ENCODE peak calls at places on chromosomes 12 and 14, in six cellular contexts. C, Y, M, R, K and V are unnamed samples.

GRCh38 chr12:49364989-49365388 is 2.3 kb upstream of the SPATS2 start:
- DNase-seq in K (peak; percentile 83), C (peak; percentile 66), M (peak; percentile 89), R (no peak), Y (no peak), V (no peak)

GRCh38 chr12:80033457-80033856 is 65.9 kb upstream of the OTOGL start:
- DNase-seq in K (peak; percentile 75), C (peak; percentile 89), Y (no peak), M (peak; percentile 51), R (no peak), V (no peak)

GRCh38 chr12:70711831-70712230 is 74.6 kb upstream of the PTPRB start:
- DNase-seq in R (no peak), C (no peak), Y (no peak), M (no peak), K (no peak), V (no peak)

GRCh38 chr12:121718653-121719239 is 6.2 kb downstream of the TMEM120B start:
- DNase-seq in Y (peak; percentile 83), K (no peak), R (no peak), M (no peak), C (no peak), V (no peak)

GRCh38 chr14:22981090-22982012 is 1.0 kb downstream of the AJUBA start:
- DNase-seq in C (peak; percentile 43), R (peak; percentile 57), M (peak; percentile 30), K (peak; percentile 61), Y (no peak), V (no peak)

GRCh38 chr12:122501489-122501989 is 807 bp upstream of the ZCCHC8 start:
- DNase-seq in C (no peak), Y (no peak), K (no peak), M (no peak), R (no peak), V (no peak)

GRCh38 chr12:51183816-51184215 is 10.9 kb upstream of the TFCP2 start:
- DNase-seq in Y (no peak), M (no peak), K (peak; percentile 44), R (no peak), C (peak; percentile 1), V (no peak)

GRCh38 chr12:111429760-111430417 is 24.2 kb downstream of the SH2B3 start:
- DNase-seq in K (no peak), C (no peak), R (no peak), Y (no peak), M (no peak), V (no peak)

GRCh38 chr12:5511644-5512584 is 80.0 kb downstream of the NTF3 start:
- DNase-seq in C (peak; percentile 6), Y (no peak), M (no peak), K (peak; percentile 51), R (peak; percentile 62), V (no peak)

GRCh38 chr14:76380991-76381390 is 5.1 kb downstream of the ESRRB start:
- DNase-seq in C (no peak), K (no peak), M (no peak), R (no peak), Y (no peak), V (no peak)

GRCh38 chr14:66758031-66758613 is 250.2 kb downstream of the GPHN start:
- DNase-seq in Y (no peak), C (peak; percentile 10), M (no peak), R (peak; percentile 31), K (no peak), V (no peak)

GRCh38 chr12:19829100-19829853 is 390.0 kb downstream of the AEBP2 start:
- DNase-seq in M (no peak), K (no peak), R (no peak), C (no peak), Y (no peak), V (no peak)

GRCh38 chr12:86249856-86250255 is 6.3 kb downstream of the MGAT4C start:
- DNase-seq in C (no peak), Y (no peak), R (no peak), M (peak; percentile 31), K (peak; percentile 59), V (no peak)

GRCh38 chr12:24600559-24600958 is 348.3 kb downstream of the BCAT1 start:
- DNase-seq in C (no peak), K (no peak), R (no peak), Y (no peak), M (no peak), V (no peak)

GRCh38 chr14:68254669-68255527 is 435.3 kb downstream of the RAD51B start:
- DNase-seq in R (no peak), M (no peak), K (no peak), Y (no peak), C (peak; percentile 37), V (no peak)

GRCh38 chr14:85960781-85961180 is 430.8 kb downstream of the FLRT2 start:
- DNase-seq in Y (no peak), R (no peak), M (no peak), C (no peak), K (no peak), V (no peak)

GRCh38 chr12:107219301-107219700 is 126.0 kb upstream of the CRY1 start:
- DNase-seq in M (no peak), C (no peak), R (no peak), Y (no peak), K (no peak), V (no peak)

GRCh38 chr12:107228076-107228475 is 134.7 kb upstream of the CRY1 start:
- DNase-seq in Y (no peak), R (peak; percentile 49), M (no peak), K (no peak), C (no peak), V (no peak)

GRCh38 chr12:107221909-107222308 is 128.6 kb upstream of the CRY1 start:
- DNase-seq in K (no peak), C (no peak), Y (no peak), R (no peak), M (no peak), V (no peak)

GRCh38 chr12:107225626-107226025 is 132.3 kb upstream of the CRY1 start:
- DNase-seq in R (peak; percentile 29), K (peak; percentile 33), C (peak; percentile 25), Y (no peak), M (no peak), V (no peak)

DNA sequence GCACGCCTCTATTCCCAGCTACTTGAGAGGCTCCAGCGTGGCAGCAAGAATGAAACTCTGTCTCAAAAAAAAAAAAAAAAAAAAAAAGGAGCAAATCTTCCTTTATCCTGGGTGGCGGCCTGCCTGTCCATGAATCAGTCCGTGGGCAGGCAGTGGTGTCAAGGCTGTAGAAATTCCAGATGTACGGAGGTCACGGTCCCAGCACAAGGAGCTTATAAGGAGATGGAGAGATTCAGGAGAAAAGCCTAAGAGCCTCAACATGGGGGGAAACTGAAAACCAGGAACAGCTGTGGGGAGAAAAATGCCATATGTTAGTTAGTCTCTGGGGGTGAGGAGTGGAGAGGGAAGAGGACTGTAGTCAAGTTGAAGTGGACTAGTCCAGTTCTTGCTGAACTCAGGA is 130.5 kb upstream of the CRY1 start:
- DNase-seq in R (no peak), K (no peak), M (no peak), C (peak; percentile 20), Y (no peak), V (no peak)
- H3K27me3 ChIP-seq in R (no peaks in the 10 kb centered on the region), K (peaks cover 43% of the 10 kb centered on the region), M (no peaks in the 10 kb centered on the region), C (peaks cover 3% of the 10 kb centered on the region), Y (no peaks in the 10 kb centered on the region), V (no peaks in the 10 kb centered on the region)

DNA sequence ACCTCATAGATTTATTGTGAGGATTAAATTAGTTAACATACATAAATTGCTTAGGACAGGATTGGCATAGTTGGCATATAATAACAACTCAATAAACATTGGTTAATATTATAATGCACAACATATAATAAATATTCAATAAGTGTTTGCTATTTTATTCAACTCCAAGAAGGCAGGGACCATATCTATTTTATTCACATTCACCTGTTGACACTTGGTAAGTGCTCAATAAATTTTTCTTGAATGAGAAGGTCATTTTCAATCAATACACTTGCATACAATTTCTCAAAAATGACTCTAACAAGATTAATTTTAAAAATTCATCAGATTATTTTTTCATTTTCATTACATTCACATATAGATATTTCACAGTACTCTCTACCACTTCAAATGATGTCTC is 12.4 kb upstream of the NUP107 start:
- DNase-seq in K (no peak), R (no peak), Y (no peak), M (no peak), C (no peak), V (no peak)
- H3K4me3 ChIP-seq in K (no peak overlapping the region), R (no peak overlapping the region), Y (no peak overlapping the region), M (no peak overlapping the region), C (no peak overlapping the region), V (no peak overlapping the region)

GRCh38 chr12:106584104-106585064 is 1.6 kb downstream of the RFX4 start:
- DNase-seq in M (no peak), K (peak; percentile 9), Y (no peak), C (no peak), R (peak; percentile 73), V (no peak)

GRCh38 chr12:106586535-106586802 is 3.7 kb downstream of the RFX4 start:
- DNase-seq in M (no peak), C (no peak), R (peak; percentile 41), Y (no peak), K (no peak), V (no peak)

GRCh38 chr12:106585237-106585834 is 2.5 kb downstream of the RFX4 start:
- DNase-seq in M (no peak), R (peak; percentile 82), C (no peak), Y (no peak), K (peak; percentile 2), V (no peak)

GRCh38 chr12:106586803-106587684 is 4.2 kb downstream of the RFX4 start:
- DNase-seq in Y (no peak), K (peak; percentile 7), M (no peak), C (no peak), R (peak; percentile 81), V (no peak)

GRCh38 chr12:106585862-106586534 is 3.2 kb downstream of the RFX4 start:
- DNase-seq in K (peak; percentile 11), Y (no peak), C (no peak), M (no peak), R (peak; percentile 93), V (no peak)
- H3K27me3 ChIP-seq in K (peaks cover 67% of the 10 kb centered on the region), Y (peaks cover 73% of the 10 kb centered on the region), C (peaks cover 97% of the 10 kb centered on the region), M (peaks cover 65% of the 10 kb centered on the region), R (peaks cover 100% of the 10 kb centered on the region), V (peaks cover 88% of the 10 kb centered on the region)

GRCh38 chr14:30907659-30908057 is 33.3 kb downstream of the COCH start:
- DNase-seq in R (no peak), K (no peak), C (no peak), M (peak; percentile 27), Y (no peak), V (no peak)
- H3K4me3 ChIP-seq in R (no peak overlapping the region), K (no peak overlapping the region), C (no peak overlapping the region), M (no peak overlapping the region), Y (no peak overlapping the region), V (no peak overlapping the region)

GRCh38 chr14:69571879-69572633 is 2.6 kb downstream of the CCDC177 start:
- DNase-seq in K (no peak), Y (no peak), M (peak; percentile 44), R (no peak), C (peak; percentile 33), V (no peak)
- H3K27me3 ChIP-seq in K (peaks cover 73% of the 10 kb centered on the region), Y (no peaks in the 10 kb centered on the region), M (peaks cover 45% of the 10 kb centered on the region), R (no peaks in the 10 kb centered on the region), C (peaks cover 77% of the 10 kb centered on the region), V (peaks cover 77% of the 10 kb centered on the region)